ENCODE peak calls at places on chromosome 14, in six cellular contexts. X is activated T-cell treated with anti-CD3 and anti-CD28 coated beads, Interleukin-2, amount 50 U/mL, for 4 hours; O is NCI-H1092; I is astrocyte of the cerebellum; J is BE2C; K is mucosa of gallbladder. M is an unnamed sample.

GRCh38 chr14:98956181-98956580 is 315.8 kb downstream of the BCL11B start:
- DNase-seq in O (no peak), X (no peak), I (no peak), J (no peak), K (no peak), M (no peak)

GRCh38 chr14:61443481-61443880 is 122.1 kb downstream of the PRKCH start:
- DNase-seq in X (no peak), J (no peak), I (no peak), K (no peak), O (no peak), M (no peak)

GRCh38 chr14:20683896-20684661 is at the start of gene RNASE4:
- DNase-seq in X (peak), I (peak), K (peak), O (no peak), J (peak), M (peak)

GRCh38 chr14:72808564-72808963 is 85.3 kb downstream of the DPF3 start:
- DNase-seq in J (no peak), I (peak), K (no peak), X (no peak), O (no peak), M (no peak)

GRCh38 chr14:101535232-101535631 is 26.1 kb upstream of the DIO3 start:
- DNase-seq in I (no peak), J (no peak), K (no peak), O (no peak), X (no peak), M (no peak)

GRCh38 chr14:52355526-52355925 is 41.4 kb downstream of the PTGER2 start:
- DNase-seq in X (no peak), K (no peak), O (no peak), J (no peak), I (no peak), M (no peak)

GRCh38 chr14:60197629-60198318 is 32.6 kb upstream of the DHRS7 start:
- DNase-seq in O (no peak), I (no peak), K (no peak), X (no peak), J (no peak), M (no peak)

GRCh38 chr14:105532735-105533141 is 6.4 kb downstream of the TMEM121 start:
- DNase-seq in I (no peak), O (no peak), J (peak), K (no peak), X (no peak), M (no peak)

GRCh38 chr14:103129301-103130016 is 6.2 kb downstream of the TNFAIP2 start:
- DNase-seq in I (no peak), K (no peak), O (no peak), J (no peak), X (no peak), M (no peak)

GRCh38 chr14:87131879-87132278 is 861.1 kb downstream of the GALC start:
- DNase-seq in O (no peak), J (no peak), K (no peak), I (no peak), X (no peak), M (no peak)

GRCh38 chr14:60091550-60092511 is at the start of gene PCNX4:
- DNase-seq in I (peak), K (peak), J (peak), O (peak), X (peak), M (peak)

GRCh38 chr14:100374891-100375272 is 51.7 kb downstream of the SLC25A47 start:
- DNase-seq in O (no peak), J (no peak), I (no peak), K (no peak), X (no peak), M (no peak)

GRCh38 chr14:54600685-54601084 is 33.8 kb downstream of the SAMD4A start:
- DNase-seq in X (no peak), K (no peak), I (no peak), J (no peak), O (no peak), M (no peak)

GRCh38 chr14:26088260-26088659 is 509.6 kb downstream of the NOVA1 start:
- DNase-seq in O (no peak), J (no peak), I (no peak), X (no peak), K (no peak), M (no peak)

GRCh38 chr14:100106661-100107112 is 41.5 kb downstream of the EVL start:
- DNase-seq in J (no peak), I (no peak), K (no peak), X (no peak), O (no peak), M (no peak)

GRCh38 chr14:94088516-94088915 is 7.4 kb downstream of the IFI27L1 start:
- DNase-seq in K (no peak), X (no peak), O (no peak), I (no peak), J (no peak), M (no peak)

GRCh38 chr14:35374273-35374681 is 30.3 kb downstream of the NFKBIA start:
- DNase-seq in J (no peak), X (no peak), K (peak), I (peak), O (no peak), M (no peak)

GRCh38 chr14:75461303-75461702 is 33.5 kb downstream of the JDP2 start:
- DNase-seq in K (no peak), O (no peak), J (no peak), I (no peak), X (no peak), M (no peak)

GRCh38 chr14:74609721-74610120 is 2.3 kb downstream of the LTBP2 start:
- DNase-seq in I (no peak), J (no peak), X (no peak), K (no peak), O (no peak), M (no peak)

M was measured in HFF-Myc.